ENCODE peak calls at places on chromosomes 3 and 15, in four cellular contexts. B is IMR-90, Y is upper lobe of right lung, U is mucosa of descending colon. E is an unnamed sample.

GRCh38 chr3:115092220-115092791 is 54.8 kb downstream of the ZBTB20 start:
- DNase-seq in Y (peak; percentile 67), U (peak; percentile 56), B (peak; percentile 69), E (peak; percentile 75)

GRCh38 chr15:39878401-39878775 is 41.7 kb downstream of the GPR176 start:
- DNase-seq in B (peak; percentile 56), U (no peak), Y (no peak), E (no peak)

GRCh38 chr15:91152896-91153581 is 53.0 kb downstream of the SV2B start:
- DNase-seq in B (no peak), U (no peak), Y (no peak), E (no peak)

GRCh38 chr3:194521514-194522260 is 34.9 kb upstream of the ATP13A3 start:
- DNase-seq in U (no peak), Y (no peak), B (peak; percentile 77), E (peak; percentile 72)

GRCh38 chr15:75786564-75786925 is 56.7 kb upstream of the UBE2Q2 start:
- DNase-seq in Y (no peak), U (no peak), B (no peak), E (no peak)

GRCh38 chr15:74294010-74294409 is 57.9 kb downstream of the CCDC33 start:
- DNase-seq in U (no peak), Y (no peak), B (no peak), E (no peak)

GRCh38 chr3:178001670-178002101 is 534.5 kb upstream of the KCNMB2 start:
- DNase-seq in B (no peak), Y (no peak), U (no peak), E (peak; percentile 17)

GRCh38 chr3:14439501-14440167 is 37.2 kb downstream of the SLC6A6 start:
- DNase-seq in B (peak; percentile 52), U (peak; percentile 76), Y (peak; percentile 88), E (peak; percentile 56)

GRCh38 chr3:45103753-45104714 is 42.1 kb downstream of the CDCP1 start:
- DNase-seq in U (no peak), Y (no peak), B (no peak), E (no peak)

GRCh38 chr3:191331443-191331842 is 1.1 kb upstream of the UTS2B start:
- DNase-seq in Y (no peak), B (peak; percentile 66), U (no peak), E (peak; percentile 52)

GRCh38 chr3:30355622-30356021 is 250.8 kb upstream of the TGFBR2 start:
- DNase-seq in U (no peak), B (peak; percentile 16), Y (no peak), E (peak; percentile 52)

DNA sequence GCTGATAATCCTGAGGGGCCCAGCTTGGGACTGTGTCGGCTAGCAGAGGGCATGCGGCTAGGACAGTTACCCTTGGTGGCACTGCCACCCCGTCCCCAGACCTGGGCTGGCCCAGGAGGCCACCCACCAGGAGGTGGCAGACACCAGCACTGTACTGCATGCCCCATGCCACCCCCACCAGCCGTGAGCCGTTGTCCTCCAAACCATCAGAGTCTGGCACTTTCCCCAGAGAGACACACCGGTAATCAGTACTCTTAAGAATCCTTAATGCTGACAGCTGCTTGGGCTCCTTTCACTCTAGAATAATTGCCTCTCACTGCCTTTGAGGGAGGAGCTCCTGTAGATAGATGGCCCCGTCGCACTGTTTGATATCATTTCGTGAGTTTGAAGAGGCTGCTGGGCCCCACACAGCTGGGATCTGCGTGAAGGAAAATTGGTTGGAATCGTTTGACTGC is 94.6 kb downstream of the LRRK1 start:
- DNase-seq in B (no peak), Y (no peak), U (no peak), E (no peak)
- H3K36me3 ChIP-seq in B (peaks cover 9% of the 10 kb centered on the region), Y (peaks cover 14% of the 10 kb centered on the region), U (no peaks in the 10 kb centered on the region), E (peaks cover 26% of the 10 kb centered on the region)

DNA sequence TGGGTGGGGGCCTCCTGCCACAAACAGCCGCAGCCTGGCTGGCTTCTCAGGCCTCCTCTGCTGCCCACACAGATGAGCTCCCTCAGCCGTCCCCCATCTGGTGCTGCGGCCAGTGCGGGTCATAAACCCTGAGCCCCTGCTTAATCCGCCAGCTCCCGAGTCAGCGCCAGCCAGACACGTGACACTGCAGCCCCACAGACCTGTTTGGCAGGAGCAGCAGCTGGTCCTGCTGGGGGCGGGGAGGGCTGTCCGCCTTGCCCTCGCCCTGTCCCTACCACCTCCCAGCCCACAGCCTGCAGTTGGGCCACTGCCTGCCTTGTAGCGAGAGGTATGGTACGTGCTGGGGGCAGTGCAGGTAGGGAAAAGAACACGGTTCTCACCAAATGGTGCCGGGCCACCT is 86.2 kb downstream of the IQSEC1 start:
- DNase-seq in Y (peak; percentile 73), U (no peak), B (no peak), E (no peak)
- H3K4me3 ChIP-seq in Y (no peak overlapping the region), U (no peak overlapping the region), B (no peak overlapping the region), E (no peak overlapping the region)

DNA sequence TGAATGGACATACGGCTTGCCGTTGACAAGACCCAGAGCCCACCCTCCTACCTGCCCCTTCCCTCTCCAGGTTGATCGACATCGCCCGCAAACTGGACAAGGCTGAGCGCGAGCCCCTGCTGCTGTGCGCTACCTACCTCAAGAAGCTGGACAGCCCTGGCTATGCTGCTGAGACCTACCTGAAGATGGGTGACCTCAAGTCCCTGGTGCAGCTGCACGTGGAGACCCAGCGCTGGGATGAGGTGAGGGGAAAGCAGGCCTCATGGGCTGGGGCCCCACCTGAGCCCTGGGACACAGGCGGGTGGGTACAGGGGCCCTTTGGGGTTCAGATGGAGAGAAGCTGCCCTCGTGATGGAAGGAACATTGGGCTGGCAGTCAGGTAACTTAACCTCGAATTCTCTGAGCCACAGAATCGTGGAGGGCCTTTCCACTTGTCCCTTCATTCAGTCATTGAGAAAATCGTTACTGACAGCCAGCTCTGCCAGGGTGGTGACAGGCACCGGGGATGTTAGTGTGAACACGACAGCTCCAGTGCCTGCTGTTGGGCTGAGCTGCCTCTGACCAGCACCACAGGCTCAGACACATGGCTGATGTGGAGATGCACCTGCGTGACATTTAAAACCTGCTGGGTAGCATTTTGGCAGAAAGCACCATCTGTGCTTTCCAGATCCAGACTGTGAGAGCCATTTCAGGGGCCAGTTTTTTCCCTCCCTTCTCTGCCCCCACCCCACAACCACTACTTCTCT is 25.6 kb upstream of the RHO start:
- DNase-seq in Y (no peak), U (no peak), B (no peak), E (no peak)
- H3K36me3 ChIP-seq in Y (peaks cover 22% of the 10 kb centered on the region), U (no peaks in the 10 kb centered on the region), B (peaks cover 9% of the 10 kb centered on the region), E (peaks cover 50% of the 10 kb centered on the region)

GRCh38 chr3:121836069-121836468 is 1.1 kb downstream of the EAF2 start:
- DNase-seq in B (no peak), Y (no peak), U (no peak), E (no peak)
- H3K4me3 ChIP-seq in B (no peak overlapping the region), Y (peak overlapping the region; percentile 79), U (no peak overlapping the region), E (no peak overlapping the region)

GRCh38 chr3:49998326-49998725 is 58.4 kb downstream of the RBM6 start:
- DNase-seq in U (no peak), Y (no peak), B (peak; percentile 72), E (peak; percentile 8)
- H3K36me3 ChIP-seq in U (no peaks in the 10 kb centered on the region), Y (peaks cover 61% of the 10 kb centered on the region), B (peaks cover 11% of the 10 kb centered on the region), E (peaks cover 35% of the 10 kb centered on the region)

DNA sequence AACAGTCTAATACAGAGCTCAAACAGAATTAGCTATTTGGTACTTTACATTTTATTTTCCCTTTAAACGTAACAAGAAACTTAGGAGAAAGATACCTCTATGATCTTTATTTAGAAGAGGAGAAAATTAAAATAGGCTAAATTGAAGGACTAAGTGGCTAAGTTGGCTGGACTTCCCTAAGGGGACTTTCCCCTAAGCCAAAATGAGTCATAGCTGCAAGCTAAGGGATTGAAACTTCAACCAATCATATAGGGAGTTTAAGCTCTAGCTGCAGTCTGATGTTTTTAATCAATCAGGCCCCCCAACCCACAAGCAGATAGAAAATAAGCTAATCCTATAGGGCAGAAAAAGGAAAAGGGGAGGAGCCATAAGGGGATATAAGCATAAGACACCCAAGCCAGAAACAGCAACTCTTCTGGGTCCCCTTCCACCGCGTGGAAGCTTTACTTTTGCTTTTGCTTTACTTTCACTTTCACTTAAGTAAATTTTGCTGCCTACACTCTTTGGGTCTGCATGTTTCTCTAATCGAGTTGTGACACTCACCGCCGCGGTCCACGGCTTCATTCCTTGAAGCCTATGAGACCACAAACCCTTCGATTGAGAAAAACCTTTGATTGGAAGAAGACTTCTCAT is 1108.5 kb upstream of the EPHA6 start:
- DNase-seq in B (no peak), Y (no peak), U (no peak), E (no peak)
- H3K4me3 ChIP-seq in B (no peak overlapping the region), Y (peak overlapping the region; percentile 6), U (no peak overlapping the region), E (peak overlapping the region; percentile 51)

GRCh38 chr15:23472678-23473077 is 25.6 kb upstream of the GOLGA6L2 start:
- DNase-seq in U (no peak), B (no peak), Y (no peak), E (no peak)
- H3K36me3 ChIP-seq in U (no peaks in the 10 kb centered on the region), B (no peaks in the 10 kb centered on the region), Y (no peaks in the 10 kb centered on the region), E (no peaks in the 10 kb centered on the region)

GRCh38 chr3:131540821-131541220 is 38.0 kb upstream of the MRPL3 start:
- DNase-seq in U (no peak), B (no peak), Y (no peak), E (no peak)
- H3K4me3 ChIP-seq in U (no peak overlapping the region), B (no peak overlapping the region), Y (no peak overlapping the region), E (no peak overlapping the region)

GRCh38 chr3:129656659-129657247 is 50.3 kb upstream of the PLXND1 start:
- DNase-seq in Y (no peak), B (no peak), U (no peak), E (no peak)
- H3K36me3 ChIP-seq in Y (peaks cover 9% of the 10 kb centered on the region), B (no peaks in the 10 kb centered on the region), U (no peaks in the 10 kb centered on the region), E (peaks cover 30% of the 10 kb centered on the region)